ENCODE peak calls at places on chromosomes 1 and 21, in ten cellular contexts. L, O, W, D, V, H, F, J, K and S are unnamed samples.

GRCh38 chr1:184945678-184946412 is 28.5 kb downstream of the NIBAN1 start:
- DNase-seq in L (no peak), O (no peak), W (no peak), D (no peak), V (no peak), H (no peak), F (no peak), J (no peak), K (no peak), S (no peak)

GRCh38 chr1:61436016-61436415 is 288.9 kb downstream of the TM2D1 start:
- DNase-seq in L (no peak), O (no peak), W (no peak), D (no peak), V (no peak), H (no peak), F (no peak), J (no peak), K (no peak), S (no peak)

GRCh38 chr1:214660900-214661299 is 57.9 kb downstream of the CENPF start:
- DNase-seq in L (peak), O (peak), W (peak), D (no peak), V (no peak), H (no peak), F (no peak), J (no peak), K (no peak), S (peak)

GRCh38 chr1:163414778-163415177 is 93.0 kb downstream of the NUF2 start:
- DNase-seq in L (no peak), O (no peak), W (no peak), D (no peak), V (no peak), H (no peak), F (no peak), J (no peak), K (no peak), S (no peak)

GRCh38 chr1:2163205-2163604 is 31.4 kb downstream of the FAAP20 start:
- DNase-seq in L (no peak), O (no peak), W (no peak), D (no peak), V (no peak), H (no peak), F (no peak), J (no peak), K (no peak), S (no peak)

GRCh38 chr1:215497516-215497915 is 69.6 kb upstream of the KCTD3 start:
- DNase-seq in L (no peak), O (no peak), W (no peak), D (no peak), V (no peak), H (no peak), F (no peak), J (peak), K (no peak), S (no peak)

GRCh38 chr1:220137006-220137794 is 43.3 kb downstream of the IARS2 start:
- DNase-seq in L (no peak), O (no peak), W (no peak), D (no peak), V (no peak), H (no peak), F (no peak), J (no peak), K (no peak), S (no peak)

GRCh38 chr1:185565314-185565713 is 168.9 kb upstream of the HMCN1 start:
- DNase-seq in L (no peak), O (no peak), W (no peak), D (no peak), V (no peak), H (no peak), F (peak), J (no peak), K (no peak), S (no peak)

GRCh38 chr1:77415585-77415984 is 133.8 kb downstream of the AK5 start:
- DNase-seq in L (no peak), O (no peak), W (no peak), D (no peak), V (no peak), H (no peak), F (no peak), J (no peak), K (no peak), S (no peak)

GRCh38 chr1:54158071-54158470 is 5.3 kb upstream of the CDCP2 start:
- DNase-seq in L (peak), O (no peak), W (no peak), D (no peak), V (no peak), H (peak), F (no peak), J (peak), K (no peak), S (peak)

GRCh38 chr1:19668893-19669292 is 4.2 kb downstream of the HTR6 start:
- DNase-seq in L (no peak), O (no peak), W (no peak), D (no peak), V (no peak), H (no peak), F (no peak), J (no peak), K (no peak), S (no peak)

GRCh38 chr1:182259229-182259872 is 132.2 kb downstream of the GLUL start:
- DNase-seq in L (peak), O (peak), W (peak), D (no peak), V (no peak), H (no peak), F (peak), J (peak), K (no peak), S (peak)

GRCh38 chr1:179298952-179299351 is 5.4 kb downstream of the SOAT1 start:
- DNase-seq in L (no peak), O (no peak), W (no peak), D (no peak), V (no peak), H (no peak), F (no peak), J (no peak), K (no peak), S (no peak)

GRCh38 chr1:214840366-214840765 is 237.4 kb downstream of the CENPF start:
- DNase-seq in L (no peak), O (no peak), W (no peak), D (no peak), V (no peak), H (no peak), F (no peak), J (no peak), K (no peak), S (no peak)

GRCh38 chr1:85708826-85709222 is 591 bp upstream of the ZNHIT6 start:
- DNase-seq in L (peak), O (no peak), W (no peak), D (no peak), V (no peak), H (no peak), F (no peak), J (peak), K (no peak), S (no peak)

GRCh38 chr1:14660795-14661194 is 62.3 kb downstream of the KAZN start:
- DNase-seq in L (no peak), O (no peak), W (peak), D (no peak), V (no peak), H (no peak), F (no peak), J (no peak), K (no peak), S (no peak)

GRCh38 chr21:29230541-29231275 is 68.0 kb upstream of the BACH1 start:
- DNase-seq in L (no peak), O (no peak), W (no peak), D (no peak), V (no peak), H (no peak), F (no peak), J (no peak), K (no peak), S (no peak)

GRCh38 chr1:89608627-89609338 is 24.1 kb upstream of the LRRC8C start:
- DNase-seq in L (peak), O (no peak), W (no peak), D (no peak), V (no peak), H (no peak), F (no peak), J (peak), K (no peak), S (no peak)

GRCh38 chr1:229148743-229149142 is 122.2 kb upstream of the RAB4A start:
- DNase-seq in L (no peak), O (no peak), W (no peak), D (no peak), V (no peak), H (no peak), F (no peak), J (no peak), K (no peak), S (no peak)

GRCh38 chr21:40699366-40699765 is 147.6 kb downstream of the DSCAM start:
- DNase-seq in L (no peak), O (no peak), W (no peak), D (no peak), V (no peak), H (no peak), F (no peak), J (no peak), K (no peak), S (no peak)

GRCh38 chr1:195618287-195618686 is 990.0 kb downstream of the KCNT2 start:
- DNase-seq in L (no peak), O (no peak), W (no peak), D (no peak), V (no peak), H (no peak), F (no peak), J (no peak), K (no peak), S (no peak)

GRCh38 chr1:8362701-8363101 is 44.8 kb downstream of the SLC45A1 start:
- DNase-seq in L (no peak), O (no peak), W (peak), D (peak), V (no peak), H (no peak), F (no peak), J (no peak), K (no peak), S (no peak)

GRCh38 chr1:197841158-197841557 is 61.3 kb upstream of the C1orf53 start:
- DNase-seq in L (no peak), O (no peak), W (no peak), D (no peak), V (no peak), H (no peak), F (no peak), J (no peak), K (no peak), S (no peak)

GRCh38 chr1:77288275-77288674 is 6.5 kb downstream of the AK5 start:
- DNase-seq in L (no peak), O (no peak), W (no peak), D (no peak), V (no peak), H (no peak), F (no peak), J (no peak), K (no peak), S (no peak)

GRCh38 chr1:209218986-209219385 is 364.5 kb upstream of the CAMK1G start:
- DNase-seq in L (no peak), O (no peak), W (no peak), D (no peak), V (no peak), H (no peak), F (no peak), J (no peak), K (no peak), S (no peak)

GRCh38 chr1:154857441-154858215 is 12.5 kb downstream of the KCNN3 start:
- DNase-seq in L (no peak), O (no peak), W (no peak), D (no peak), V (no peak), H (no peak), F (no peak), J (no peak), K (no peak), S (no peak)

GRCh38 chr1:33814166-33814565 is 49.7 kb upstream of the HMGB4 start:
- DNase-seq in L (no peak), O (no peak), W (no peak), D (no peak), V (no peak), H (no peak), F (no peak), J (no peak), K (no peak), S (no peak)

GRCh38 chr1:207823880-207824566 is 72.2 kb downstream of the CD46 start:
- DNase-seq in L (peak), O (peak), W (peak), D (peak), V (peak), H (peak), F (peak), J (peak), K (no peak), S (peak)
- TF ChIP-seq POLR2AphosphoS5 in L (peak), O (peak), W (peak), D (peak), V (no peak), H (no peak), F (peak), J (no peak), K (peak), S (peak)

GRCh38 chr1:109231085-109231484 is 17.4 kb downstream of the SARS1 start:
- DNase-seq in L (no peak), O (no peak), W (no peak), D (no peak), V (no peak), H (no peak), F (no peak), J (no peak), K (no peak), S (no peak)
- H3K27ac ChIP-seq in L (no peak), O (no peak), W (no peak), D (no peak), V (no peak), H (no peak), F (no peak), J (no peak), K (no peak), S (no peak)

GRCh38 chr1:25430666-25431494 is at the start of gene MACO1:
- DNase-seq in L (peak), O (peak), W (peak), D (peak), V (peak), H (peak), F (peak), J (peak), K (peak), S (peak)
- TF ChIP-seq POLR2A in L (no peak), O (no peak), W (peak), D (no peak), V (no peak), H (no peak), F (peak), J (no peak), K (no peak), S (no peak)

DNA sequence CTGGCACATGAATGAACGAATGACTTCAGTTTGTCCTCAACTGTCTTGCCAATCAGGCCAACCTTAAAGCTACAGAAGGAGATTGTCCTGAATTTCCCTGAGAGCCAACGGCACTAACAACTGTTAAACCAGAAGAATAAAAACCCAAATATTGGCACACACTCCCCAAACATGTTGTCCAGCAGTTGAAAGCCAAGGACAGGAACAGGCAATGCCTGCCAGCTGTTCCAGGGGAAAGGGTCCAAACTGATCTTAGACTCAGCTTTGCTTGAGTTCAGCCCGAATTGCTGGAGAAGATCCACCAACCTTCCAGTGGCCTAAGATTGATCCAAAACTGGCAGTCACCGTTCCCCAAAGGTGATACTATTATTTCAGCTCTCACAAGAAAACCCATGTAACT is 22.4 kb upstream of the AHCTF1 start:
- DNase-seq in L (no peak), O (no peak), W (no peak), D (no peak), V (no peak), H (no peak), F (no peak), J (no peak), K (no peak), S (no peak)
- TF ChIP-seq POLR2AphosphoS5 in L (no peak), O (no peak), W (no peak), D (no peak), V (no peak), H (no peak), F (no peak), J (no peak), K (no peak), S (no peak)

DNA sequence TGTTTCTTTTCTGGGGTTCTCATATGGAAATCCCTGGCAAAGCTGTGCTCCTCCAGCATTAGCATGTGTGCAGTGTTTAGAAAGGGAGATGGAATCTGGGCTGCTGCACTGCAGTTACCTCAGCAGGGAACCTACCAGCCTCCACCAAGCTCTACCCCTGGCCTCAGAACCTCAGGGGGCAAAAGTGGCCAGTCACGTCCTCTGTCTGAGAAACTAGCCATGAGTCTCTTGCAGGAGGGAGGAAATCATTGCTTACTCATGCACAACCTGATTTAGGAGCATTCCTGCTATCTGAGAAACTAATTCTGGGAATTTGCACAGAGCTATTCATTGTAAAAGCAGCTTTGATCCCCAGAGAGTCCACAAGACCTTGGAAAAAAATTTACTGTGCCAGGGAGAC is 80.6 kb upstream of the IPO9 start:
- DNase-seq in L (no peak), O (no peak), W (no peak), D (no peak), V (no peak), H (no peak), F (no peak), J (no peak), K (no peak), S (no peak)
- H3K27ac ChIP-seq in L (no peak), O (no peak), W (no peak), D (no peak), V (no peak), H (no peak), F (no peak), J (no peak), K (no peak), S (no peak)

DNA sequence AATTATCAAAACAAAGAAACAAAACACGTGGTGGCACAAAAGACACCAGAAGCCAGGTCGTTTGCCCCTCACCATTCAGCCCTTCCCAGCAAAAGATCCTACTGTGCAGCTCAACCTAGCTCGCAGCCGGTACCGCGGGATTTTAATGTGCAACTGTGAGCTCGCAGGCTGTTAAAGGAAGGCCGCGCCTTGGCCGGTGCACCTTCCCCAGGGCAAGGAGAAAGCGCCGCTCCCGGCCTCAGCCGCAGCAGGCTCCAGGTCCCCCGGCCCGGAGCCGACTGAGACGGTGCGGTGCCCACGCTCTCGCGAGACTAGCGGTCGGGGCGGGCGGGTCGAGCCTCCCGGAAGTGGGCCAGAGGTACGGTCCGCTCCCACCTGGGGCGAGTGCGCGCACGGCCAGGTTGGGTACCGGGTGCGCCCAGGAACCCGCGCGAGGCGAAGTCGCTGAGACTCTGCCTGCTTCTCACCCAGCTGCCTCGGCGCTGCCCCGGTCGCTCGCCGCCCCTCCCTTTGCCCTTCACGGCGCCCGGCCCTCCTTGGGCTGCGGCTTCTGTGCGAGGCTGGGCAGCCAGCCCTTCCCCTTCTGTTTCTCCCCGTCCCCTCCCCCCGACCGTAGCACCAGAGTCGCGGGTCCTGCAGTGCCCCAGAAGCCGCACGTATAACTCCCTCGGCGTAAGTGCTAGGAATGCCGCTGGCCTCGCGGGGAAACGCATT is at the start of gene AGL:
- DNase-seq in L (peak), O (peak), W (peak), D (peak), V (peak), H (peak), F (peak), J (peak), K (no peak), S (peak)
- TF ChIP-seq POLR2A in L (peak), O (no peak), W (peak), D (no peak), V (peak), H (peak), F (peak), J (peak), K (no peak), S (no peak)

GRCh38 chr1:227942716-227943261 is 4.9 kb downstream of the WNT9A start:
- DNase-seq in L (no peak), O (peak), W (peak), D (peak), V (no peak), H (no peak), F (no peak), J (peak), K (no peak), S (peak)

GRCh38 chr1:227945891-227946623 is 1.7 kb downstream of the WNT9A start:
- DNase-seq in L (peak), O (peak), W (peak), D (peak), V (no peak), H (peak), F (peak), J (peak), K (no peak), S (peak)

GRCh38 chr1:227943354-227943753 is 4.4 kb downstream of the WNT9A start:
- DNase-seq in L (no peak), O (no peak), W (peak), D (no peak), V (no peak), H (no peak), F (no peak), J (peak), K (no peak), S (no peak)

GRCh38 chr1:227944931-227945890 is 2.5 kb downstream of the WNT9A start:
- DNase-seq in L (no peak), O (peak), W (peak), D (peak), V (no peak), H (no peak), F (no peak), J (peak), K (no peak), S (peak)

DNA sequence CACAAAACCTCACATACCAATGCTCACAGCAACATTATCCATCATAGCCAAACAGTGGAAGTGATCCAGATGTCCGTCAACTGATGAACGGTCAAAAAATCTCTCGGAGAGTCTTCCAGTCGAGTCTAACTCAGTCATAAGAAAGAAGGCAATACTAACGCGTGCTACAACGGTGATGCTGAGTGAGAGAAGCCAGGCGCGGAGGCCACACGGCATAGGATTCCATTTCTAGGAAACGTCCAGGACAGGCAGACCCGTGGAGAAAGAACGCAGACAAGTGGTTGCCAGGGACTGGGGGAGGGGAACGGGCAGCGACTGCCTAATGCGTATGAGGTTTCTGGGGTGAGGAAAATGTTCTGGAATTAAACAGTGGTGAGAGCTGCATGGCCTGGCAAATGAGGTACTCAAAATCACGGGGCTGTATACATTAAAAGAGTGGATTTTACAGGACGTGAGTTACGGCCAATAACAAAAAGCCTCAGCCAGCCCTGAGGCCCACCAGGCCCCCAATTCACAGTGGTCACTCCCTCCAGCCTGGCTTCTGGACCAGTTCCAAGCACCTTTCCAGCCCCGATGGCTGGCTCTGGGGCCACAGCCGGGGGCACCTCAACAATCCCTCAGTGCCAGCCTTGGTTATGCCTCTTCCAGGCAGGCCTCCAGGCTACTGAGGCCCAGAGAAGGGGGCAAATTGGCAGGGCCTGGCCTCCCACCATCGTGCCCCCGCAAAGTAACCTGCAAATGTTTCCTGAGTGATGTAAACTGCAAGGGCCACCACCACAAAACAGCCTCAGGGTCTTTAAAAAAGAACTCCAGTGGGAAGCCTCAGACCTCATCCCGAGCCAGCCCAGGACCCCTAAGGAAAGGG is 3.4 kb downstream of the WNT9A start:
- DNase-seq in L (peak), O (peak), W (peak), D (peak), V (no peak), H (no peak), F (no peak), J (peak), K (no peak), S (peak)
- TF ChIP-seq POLR2AphosphoS5 in L (peak), O (no peak), W (peak), D (no peak), V (no peak), H (no peak), F (no peak), J (no peak), K (no peak), S (peak)

GRCh38 chr1:5911157-5911556 is 81.1 kb downstream of the NPHP4 start:
- DNase-seq in L (no peak), O (no peak), W (no peak), D (no peak), V (peak), H (no peak), F (no peak), J (peak), K (no peak), S (no peak)
- H3K27ac ChIP-seq in L (no peak), O (no peak), W (no peak), D (no peak), V (no peak), H (no peak), F (no peak), J (no peak), K (no peak), S (no peak)